ENCODE peak calls at places on chromosome 4, in seven cellular contexts. S, Y, A, T, H, R and C are unnamed samples.

GRCh38 chr4:100302061-100303026 is 112.1 kb upstream of the DDIT4L start:
- DNase-seq in Y (no peak), A (no peak), R (no peak), T (no peak), H (peak), S (no peak), C (peak)

GRCh38 chr4:138627096-138627495 is 384.9 kb upstream of the SLC7A11 start:
- DNase-seq in R (no peak), A (no peak), T (no peak), Y (no peak), H (no peak), S (no peak), C (no peak)

GRCh38 chr4:37430718-37431416 is 186.3 kb downstream of the NWD2 start:
- DNase-seq in A (no peak), R (no peak), S (no peak), T (no peak), H (no peak), Y (no peak), C (no peak)

GRCh38 chr4:153408932-153409331 is 57.2 kb upstream of the TMEM131L start:
- DNase-seq in R (no peak), T (no peak), Y (no peak), H (no peak), A (no peak), S (no peak), C (no peak)

GRCh38 chr4:156378053-156378665 is 424.5 kb upstream of the CTSO start:
- DNase-seq in R (peak), T (no peak), H (no peak), Y (peak), S (no peak), A (no peak), C (peak)

GRCh38 chr4:51960486-51960885 is 59.7 kb downstream of the LRRC66 start:
- DNase-seq in A (no peak), T (no peak), H (no peak), Y (no peak), R (no peak), S (no peak), C (no peak)

GRCh38 chr4:8916251-8916913 is 44.7 kb upstream of the HMX1 start:
- DNase-seq in H (no peak), R (no peak), Y (no peak), A (peak), T (peak), S (no peak), C (no peak)

GRCh38 chr4:130099159-130099558 is 1003.2 kb downstream of the C4orf33 start:
- DNase-seq in A (no peak), T (no peak), R (no peak), Y (no peak), S (no peak), H (no peak), C (no peak)

GRCh38 chr4:87042986-87043820 is 108.4 kb downstream of the AFF1 start:
- DNase-seq in T (no peak), S (no peak), H (no peak), R (no peak), Y (no peak), A (no peak), C (no peak)

GRCh38 chr4:12966741-12967140 is 517.4 kb downstream of the RAB28 start:
- DNase-seq in S (no peak), T (no peak), H (no peak), R (no peak), A (no peak), Y (no peak), C (no peak)

GRCh38 chr4:90486346-90486745 is 359.2 kb downstream of the CCSER1 start:
- DNase-seq in S (no peak), H (no peak), Y (no peak), R (no peak), A (no peak), T (no peak), C (no peak)

GRCh38 chr4:89242864-89243740 is 64.5 kb downstream of the GPRIN3 start:
- DNase-seq in S (no peak), T (no peak), H (no peak), A (no peak), Y (no peak), R (no peak), C (no peak)

GRCh38 chr4:83013931-83014330 is 3.3 kb upstream of the LIN54 start:
- DNase-seq in H (no peak), Y (no peak), A (no peak), R (no peak), T (no peak), S (no peak), C (no peak)

GRCh38 chr4:59655996-59656395 is 1544.1 kb upstream of the ADGRL3 start:
- DNase-seq in H (no peak), Y (peak), R (no peak), A (no peak), T (no peak), S (no peak), C (no peak)

GRCh38 chr4:153257151-153257620 is 52.9 kb downstream of the TRIM2 start:
- DNase-seq in R (peak), T (peak), H (no peak), S (no peak), Y (no peak), A (peak), C (peak)

GRCh38 chr4:138499627-138500026 is 257.5 kb upstream of the SLC7A11 start:
- DNase-seq in A (no peak), S (no peak), Y (no peak), R (no peak), T (no peak), H (no peak), C (no peak)

GRCh38 chr4:141871086-141871485 is 234.7 kb downstream of the IL15 start:
- DNase-seq in T (no peak), A (no peak), R (peak), S (no peak), Y (no peak), H (no peak), C (no peak)

GRCh38 chr4:69531251-69531650 is 35.5 kb upstream of the UGT2B4 start:
- DNase-seq in T (no peak), A (no peak), S (no peak), R (no peak), H (no peak), Y (no peak), C (no peak)

GRCh38 chr4:181601118-181601517 is 642.1 kb upstream of the TENM3 start:
- DNase-seq in A (no peak), R (no peak), T (no peak), Y (no peak), H (no peak), S (no peak), C (no peak)

GRCh38 chr4:118905546-118905945 is 16.9 kb downstream of the SYNPO2 start:
- DNase-seq in A (no peak), T (no peak), Y (no peak), R (peak), S (no peak), H (no peak), C (peak)

GRCh38 chr4:11223261-11223660 is 205.4 kb downstream of the HS3ST1 start:
- DNase-seq in Y (no peak), A (no peak), R (no peak), T (no peak), S (no peak), H (no peak), C (no peak)

GRCh38 chr4:165207016-165207430 is 338 bp upstream of the KLHL2 start:
- DNase-seq in R (peak), T (no peak), S (no peak), H (no peak), Y (no peak), A (peak), C (peak)

GRCh38 chr4:145719752-145720624 is 40.0 kb downstream of the C4orf51 start:
- DNase-seq in S (no peak), Y (no peak), R (no peak), H (no peak), A (no peak), T (no peak), C (no peak)

GRCh38 chr4:81963005-81963404 is 410.8 kb downstream of the HNRNPD start:
- DNase-seq in R (no peak), S (no peak), T (no peak), A (no peak), H (no peak), Y (no peak), C (no peak)

GRCh38 chr4:104901438-104901837 is 245.2 kb upstream of the TET2 start:
- DNase-seq in H (no peak), R (no peak), S (no peak), A (peak), Y (no peak), T (no peak), C (no peak)

GRCh38 chr4:36152712-36153111 is 91.6 kb downstream of the ARAP2 start:
- DNase-seq in A (no peak), R (no peak), H (no peak), S (no peak), Y (no peak), T (no peak), C (no peak)

GRCh38 chr4:112178731-112179130 is 33.5 kb downstream of the FAM241A start:
- DNase-seq in H (no peak), R (no peak), T (no peak), S (no peak), Y (no peak), A (no peak), C (peak)

GRCh38 chr4:112183252-112183651 is 38.0 kb downstream of the FAM241A start:
- DNase-seq in S (no peak), Y (no peak), H (no peak), T (no peak), R (no peak), A (no peak), C (peak)

GRCh38 chr4:112184438-112184837 is 39.2 kb downstream of the FAM241A start:
- DNase-seq in H (no peak), A (no peak), R (no peak), Y (no peak), S (no peak), T (no peak), C (no peak)

GRCh38 chr4:112182604-112183003 is 37.4 kb downstream of the FAM241A start:
- DNase-seq in T (no peak), H (no peak), Y (no peak), A (no peak), R (no peak), S (no peak), C (no peak)

DNA sequence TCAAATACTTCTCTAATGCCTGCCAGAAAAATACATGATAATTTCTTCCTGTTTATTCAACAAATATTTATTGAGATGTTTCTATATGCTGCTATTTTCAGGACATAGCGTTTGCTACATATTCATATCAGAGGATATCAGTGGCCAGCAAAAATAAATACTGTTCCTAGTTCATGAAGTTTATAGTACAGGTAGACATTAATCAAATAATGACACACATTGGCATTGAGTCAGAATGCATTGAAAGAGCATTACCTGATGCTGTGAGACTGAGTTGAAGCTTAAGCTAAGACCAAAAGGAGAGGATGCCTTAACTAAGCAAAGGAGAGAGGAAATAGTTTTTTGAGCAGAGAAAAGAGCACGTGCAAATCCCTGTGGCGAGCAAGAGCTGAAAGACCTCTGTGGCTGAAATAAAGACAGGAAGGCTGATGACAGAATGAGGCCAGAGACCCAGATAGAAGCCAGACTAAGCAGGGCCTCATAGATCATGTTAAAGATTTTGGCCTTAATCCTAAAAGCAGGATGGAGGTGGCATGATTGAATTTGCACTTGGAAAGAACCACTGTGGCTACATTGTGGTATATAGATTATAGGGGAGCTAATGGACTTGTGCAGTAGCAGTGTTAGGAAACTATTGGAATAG is 36.2 kb downstream of the FAM241A start:
- DNase-seq in S (no peak), Y (no peak), R (no peak), T (no peak), H (no peak), A (no peak), C (no peak)
- TF ChIP-seq CTCF in S (no peak), Y (no peak), R (no peak), T (no peak), H (no peak), A (no peak), C (no peak)

GRCh38 chr4:71187399-71188196 is 151.2 kb upstream of the SLC4A4 start:
- DNase-seq in A (no peak), R (no peak), H (no peak), Y (peak), S (no peak), T (peak), C (no peak)

GRCh38 chr4:71188951-71189350 is 149.9 kb upstream of the SLC4A4 start:
- DNase-seq in R (no peak), T (no peak), H (no peak), A (no peak), S (no peak), Y (no peak), C (no peak)

GRCh38 chr4:71189471-71189870 is 149.3 kb upstream of the SLC4A4 start:
- DNase-seq in T (no peak), S (no peak), Y (no peak), H (no peak), A (no peak), R (peak), C (peak)

GRCh38 chr4:71186566-71187398 is 152.0 kb upstream of the SLC4A4 start:
- DNase-seq in R (no peak), A (no peak), T (peak), Y (peak), S (no peak), H (no peak), C (peak)

GRCh38 chr4:71188197-71188625 is 150.6 kb upstream of the SLC4A4 start:
- DNase-seq in T (no peak), H (no peak), R (no peak), S (no peak), Y (no peak), A (no peak), C (no peak)
- TF ChIP-seq CTCF in T (no peak), H (no peak), R (peak), S (no peak), Y (no peak), A (no peak), C (no peak)

GRCh38 chr4:112321768-112322684 is 24.9 kb downstream of the ALPK1 start:
- DNase-seq in Y (no peak), A (no peak), S (peak), R (peak), H (peak), T (no peak), C (peak)
- TF ChIP-seq CTCF in Y (peak), A (peak), S (peak), R (peak), H (peak), T (peak), C (peak)

DNA sequence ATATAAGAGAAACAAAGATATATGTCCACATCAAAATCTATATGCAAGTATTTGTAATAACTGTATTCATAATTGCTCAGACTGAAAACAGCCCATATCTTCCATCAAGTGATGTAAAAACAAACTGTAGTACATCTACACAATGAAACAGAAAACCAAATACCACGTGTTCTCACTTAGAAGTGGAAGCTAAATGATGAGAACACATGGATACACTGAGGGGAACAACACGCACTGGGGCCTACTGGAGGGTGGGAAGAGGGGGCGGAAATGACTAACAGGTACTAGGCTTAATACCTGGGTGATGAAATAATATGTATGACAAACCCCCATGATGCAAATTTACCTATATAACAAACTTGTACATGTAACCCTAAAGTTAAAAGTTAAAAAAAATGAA is 42.7 kb downstream of the UBA6 start:
- DNase-seq in Y (no peak), T (no peak), A (no peak), R (no peak), S (no peak), H (no peak), C (no peak)
- TF ChIP-seq CTCF in Y (no peak), T (no peak), A (no peak), R (no peak), S (no peak), H (no peak), C (no peak)

GRCh38 chr4:121822047-121822446 is 1.6 kb downstream of the CCNA2 start:
- DNase-seq in Y (no peak), H (no peak), S (no peak), A (no peak), R (no peak), T (no peak), C (no peak)
- TF ChIP-seq CTCF in Y (no peak), H (no peak), S (no peak), A (no peak), R (no peak), T (no peak), C (no peak)

GRCh38 chr4:2545321-2546013 is 9.0 kb downstream of the FAM193A start:
- DNase-seq in R (no peak), Y (no peak), S (no peak), T (no peak), H (no peak), A (no peak), C (peak)
- TF ChIP-seq CTCF in R (no peak), Y (no peak), S (no peak), T (no peak), H (no peak), A (no peak), C (no peak)

GRCh38 chr4:15736514-15737050 is 33.7 kb downstream of the BST1 start:
- DNase-seq in H (no peak), Y (no peak), A (no peak), T (no peak), S (no peak), R (no peak), C (no peak)

GRCh38 chr4:15735531-15735930 is 32.7 kb downstream of the BST1 start:
- DNase-seq in T (no peak), R (no peak), S (no peak), H (no peak), Y (no peak), A (no peak), C (no peak)

GRCh38 chr4:15738877-15739276 is 36.0 kb downstream of the BST1 start:
- DNase-seq in A (no peak), Y (no peak), S (no peak), R (no peak), T (no peak), H (no peak), C (no peak)

GRCh38 chr4:15740764-15741404 is 37.2 kb upstream of the CD38 start:
- DNase-seq in T (no peak), A (no peak), Y (no peak), R (no peak), H (no peak), S (no peak), C (no peak)

GRCh38 chr4:15737255-15737654 is 34.4 kb downstream of the BST1 start:
- DNase-seq in R (no peak), T (no peak), Y (no peak), A (no peak), H (no peak), S (no peak), C (no peak)
- TF ChIP-seq CTCF in R (peak), T (no peak), Y (no peak), A (no peak), H (no peak), S (no peak), C (no peak)

GRCh38 chr4:77104405-77105292 is 28.9 kb upstream of the CCNI start:
- DNase-seq in Y (peak), H (peak), R (peak), T (peak), S (no peak), A (no peak), C (peak)
- TF ChIP-seq CTCF in Y (no peak), H (no peak), R (no peak), T (no peak), S (no peak), A (no peak), C (no peak)